ENCODE peak calls at places on chromosomes 6 and 20, in five cellular contexts. Y is neuronal stem cell, W is IMR-90, F is trophoblast cell, J is H9. R is an unnamed sample.
A peak's percentile ranks its signal among the peaks of the same experiment; 100 is the strongest.

GRCh38 chr6:6246539-6246938 is 73.9 kb downstream of the F13A1 start:
- DNase-seq in Y (no peak), W (no peak), F (no peak), J (no peak), R (no peak)

GRCh38 chr6:33427585-33428218 is 7.8 kb downstream of the SYNGAP1 start:
- DNase-seq in Y (no peak), W (no peak), F (peak; percentile 40), J (peak; percentile 38), R (peak; percentile 45)

GRCh38 chr6:6686748-6687601 is 98.5 kb downstream of the LY86 start:
- DNase-seq in Y (peak; percentile 90), W (no peak), F (peak; percentile 98), J (peak; percentile 99), R (peak; percentile 98)

GRCh38 chr6:39791850-39792500 is at the start of gene DAAM2:
- DNase-seq in Y (peak; percentile 43), W (peak; percentile 41), F (peak; percentile 59), J (peak; percentile 49), R (peak; percentile 42)

GRCh38 chr20:33773412-33774089 is 37.6 kb upstream of the CHMP4B start:
- DNase-seq in Y (no peak), W (no peak), F (no peak), J (no peak), R (no peak)

GRCh38 chr20:51373713-51374481 is 168.6 kb downstream of the NFATC2 start:
- DNase-seq in Y (no peak), W (no peak), F (no peak), J (no peak), R (peak; percentile 96)

GRCh38 chr20:57346477-57346876 is 4.6 kb upstream of the RAE1 start:
- DNase-seq in Y (peak; percentile 76), W (peak; percentile 70), F (peak; percentile 97), J (peak; percentile 61), R (peak; percentile 78)

GRCh38 chr6:3697609-3698008 is 53.9 kb downstream of the PXDC1 start:
- DNase-seq in Y (no peak), W (peak; percentile 92), F (peak; percentile 36), J (no peak), R (no peak)

GRCh38 chr6:148713033-148713738 is 33.6 kb upstream of the UST start:
- DNase-seq in Y (no peak), W (no peak), F (no peak), J (no peak), R (no peak)

GRCh38 chr6:16783485-16783884 is 22.2 kb upstream of the ATXN1 start:
- DNase-seq in Y (no peak), W (peak; percentile 15), F (no peak), J (no peak), R (no peak)

GRCh38 chr20:13119583-13119982 is 101.5 kb upstream of the ISM1 start:
- DNase-seq in Y (peak; percentile 76), W (peak; percentile 57), F (peak; percentile 86), J (peak; percentile 52), R (peak; percentile 86)

GRCh38 chr6:56156643-56157042 is 90.7 kb downstream of the COL21A1 start:
- DNase-seq in Y (no peak), W (peak; percentile 40), F (no peak), J (no peak), R (no peak)

GRCh38 chr6:142635130-142635529 is 309.8 kb downstream of the HIVEP2 start:
- DNase-seq in Y (no peak), W (peak; percentile 71), F (peak; percentile 40), J (no peak), R (no peak)

GRCh38 chr20:40786336-40786735 is 97.3 kb upstream of the MAFB start:
- DNase-seq in Y (no peak), W (no peak), F (no peak), J (peak; percentile 12), R (no peak)

GRCh38 chr6:88848870-88849269 is 114.5 kb downstream of the RNGTT start:
- DNase-seq in Y (no peak), W (no peak), F (no peak), J (no peak), R (no peak)

GRCh38 chr20:44450279-44450937 is 25.3 kb upstream of the TTPAL start:
- DNase-seq in Y (no peak), W (no peak), F (no peak), J (no peak), R (no peak)

GRCh38 chr6:4319992-4320683 is 184.8 kb upstream of the ECI2 start:
- DNase-seq in Y (no peak), W (peak; percentile 65), F (peak; percentile 41), J (no peak), R (peak; percentile 80)

GRCh38 chr6:150898390-150899170 is 33.1 kb downstream of the MTHFD1L start:
- DNase-seq in Y (no peak), W (peak; percentile 57), F (peak; percentile 72), J (no peak), R (peak; percentile 34)

GRCh38 chr20:48333707-48334106 is 494.1 kb downstream of the PREX1 start:
- DNase-seq in Y (no peak), W (no peak), F (no peak), J (no peak), R (no peak)

GRCh38 chr6:144265390-144265789 is 19.7 kb upstream of the UTRN start:
- DNase-seq in Y (peak; percentile 67), W (peak; percentile 61), F (peak; percentile 76), J (peak; percentile 66), R (peak; percentile 98)

GRCh38 chr6:142925575-142926110 is 19.3 kb downstream of the HIVEP2 start:
- DNase-seq in Y (no peak), W (peak; percentile 89), F (no peak), J (no peak), R (no peak)

GRCh38 chr6:76026101-76026500 is 46.4 kb downstream of the IMPG1 start:
- DNase-seq in Y (peak; percentile 31), W (no peak), F (no peak), J (no peak), R (peak; percentile 67)

GRCh38 chr6:34514112-34514511 is 42.0 kb downstream of the SPDEF start:
- DNase-seq in Y (no peak), W (no peak), F (no peak), J (no peak), R (no peak)
- H2AK5ac ChIP-seq in Y (no peak overlapping the region), W (no peak overlapping the region), F (no peak overlapping the region), J (no peak overlapping the region), R (no peak overlapping the region)

GRCh38 chr6:47203968-47204611 is 105.6 kb downstream of the TNFRSF21 start:
- DNase-seq in Y (no peak), W (no peak), F (peak; percentile 80), J (no peak), R (no peak)
- H3K4ac ChIP-seq in Y (no peak overlapping the region), W (no peak overlapping the region), F (no peak overlapping the region), J (no peak overlapping the region), R (no peak overlapping the region)

GRCh38 chr6:168785720-168786511 is 344.9 kb downstream of the SMOC2 start:
- DNase-seq in Y (no peak), W (no peak), F (no peak), J (no peak), R (peak; percentile 24)

GRCh38 chr6:168784426-168784825 is 343.4 kb downstream of the SMOC2 start:
- DNase-seq in Y (no peak), W (no peak), F (no peak), J (no peak), R (no peak)

GRCh38 chr6:168778201-168778600 is 337.2 kb downstream of the SMOC2 start:
- DNase-seq in Y (no peak), W (no peak), F (no peak), J (no peak), R (no peak)

GRCh38 chr6:168782211-168782729 is 341.3 kb downstream of the SMOC2 start:
- DNase-seq in Y (no peak), W (no peak), F (no peak), J (no peak), R (no peak)
- H3K27ac ChIP-seq in Y (no peak overlapping the region), W (no peak overlapping the region), F (peak overlapping the region; percentile 8), J (no peak overlapping the region), R (no peak overlapping the region)

GRCh38 chr6:52596371-52597028 is 19.6 kb upstream of the TRAM2 start:
- DNase-seq in Y (no peak), W (peak; percentile 84), F (no peak), J (no peak), R (no peak)

GRCh38 chr6:52598824-52599190 is 21.9 kb upstream of the TRAM2 start:
- DNase-seq in Y (no peak), W (no peak), F (no peak), J (no peak), R (no peak)

GRCh38 chr6:52595796-52596130 is 18.9 kb upstream of the TRAM2 start:
- DNase-seq in Y (no peak), W (no peak), F (no peak), J (no peak), R (no peak)

GRCh38 chr6:52597738-52598122 is 20.9 kb upstream of the TRAM2 start:
- DNase-seq in Y (no peak), W (no peak), F (no peak), J (no peak), R (no peak)

DNA sequence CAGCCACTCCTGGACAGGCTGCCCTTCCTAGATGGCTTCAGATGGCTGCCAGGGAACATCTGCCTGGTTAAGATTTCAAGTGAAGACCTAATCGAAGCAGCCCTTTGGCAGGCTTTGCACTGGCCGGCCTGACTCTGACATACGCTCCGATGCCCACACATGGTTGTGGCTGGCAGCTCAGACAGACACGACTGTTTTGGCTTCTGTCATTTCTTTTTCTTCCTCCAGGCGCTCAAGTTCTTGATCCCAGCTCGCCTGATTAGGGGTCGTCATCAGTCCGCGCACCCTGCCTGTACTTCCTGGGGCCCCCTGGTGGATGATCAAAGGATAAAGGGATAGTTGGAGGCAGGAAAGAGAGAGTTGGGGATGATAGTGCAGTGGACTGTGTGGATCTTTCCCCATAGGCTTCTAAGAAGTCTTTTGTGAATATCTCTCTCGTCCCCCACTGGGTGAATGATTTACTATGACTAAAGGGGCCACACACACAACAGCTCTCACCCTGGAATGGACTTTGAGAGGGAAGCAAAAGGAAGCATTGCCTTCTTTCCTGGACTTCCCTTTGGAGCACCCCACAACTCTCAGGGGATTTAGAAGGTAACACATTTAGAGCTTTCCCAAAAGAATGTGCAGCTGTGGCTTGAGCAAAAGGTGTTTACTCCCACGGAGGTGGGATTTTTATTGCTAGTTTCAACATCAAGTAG is 21.4 kb upstream of the TRAM2 start:
- DNase-seq in Y (peak; percentile 62), W (peak; percentile 74), F (peak; percentile 51), J (peak; percentile 89), R (peak; percentile 96)
- H2AK5ac ChIP-seq in Y (no peak overlapping the region), W (peak overlapping the region; percentile 75), F (no peak overlapping the region), J (no peak overlapping the region), R (no peak overlapping the region)

GRCh38 chr6:37056112-37056403 is 50.6 kb downstream of the FGD2 start:
- DNase-seq in Y (no peak), W (no peak), F (no peak), J (no peak), R (no peak)
- H3K4ac ChIP-seq in Y (no peak overlapping the region), W (peak overlapping the region; percentile 75), F (no peak overlapping the region), J (no peak overlapping the region), R (peak overlapping the region; percentile 76)

GRCh38 chr6:159196430-159196829 is 27.2 kb downstream of the FNDC1 start:
- DNase-seq in Y (no peak), W (no peak), F (no peak), J (no peak), R (no peak)
- H3K27ac ChIP-seq in Y (no peak overlapping the region), W (no peak overlapping the region), F (no peak overlapping the region), J (no peak overlapping the region), R (no peak overlapping the region)

DNA sequence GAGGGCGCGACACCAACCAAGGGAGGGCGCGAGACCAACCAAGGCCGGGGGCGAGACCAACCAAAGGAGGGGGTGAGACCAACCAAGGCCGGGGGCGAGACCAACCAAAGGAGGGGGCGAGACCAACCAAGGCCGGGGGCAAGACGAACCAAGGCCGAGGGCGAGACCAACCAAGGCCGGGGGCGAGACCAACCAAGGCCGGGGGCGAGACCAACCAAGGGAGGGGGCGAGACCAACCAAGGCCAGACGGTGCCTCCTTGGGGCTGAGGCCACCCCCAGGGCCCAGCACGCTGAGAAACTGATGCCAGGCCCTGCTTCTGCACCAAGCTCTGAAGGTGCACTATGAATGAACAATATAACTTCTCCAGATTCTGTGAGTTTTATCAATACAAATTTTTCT is 87.2 kb downstream of the TAF4 start:
- DNase-seq in Y (no peak), W (no peak), F (no peak), J (no peak), R (no peak)
- H2AK5ac ChIP-seq in Y (no peak overlapping the region), W (no peak overlapping the region), F (no peak overlapping the region), J (no peak overlapping the region), R (no peak overlapping the region)

R was measured in mesendoderm.